ENCODE peak calls at places on chromosomes 2 and 18, in eight cellular contexts. One of them, this sample, is unnamed. For H3K27me3, the result is how much of the 10 kb centered on the place peaks cover.

GRCh38 chr2:200319587-200320337 is 13.3 kb downstream of the SPATS2L start:
- DNase-seq in H1: no peak
- DNase-seq in stomach: no peak
- DNase-seq in ovary: no peak
- DNase-seq in tibial nerve: no peak
- DNase-seq in upper lobe of left lung: no peak
- DNase-seq in transverse colon: no peak
- DNase-seq in sigmoid colon: no peak
- DNase-seq in this sample: no peak

GRCh38 chr2:229553091-229553490 is 161.3 kb downstream of the DNER start:
- DNase-seq in H1: no peak
- DNase-seq in stomach: no peak
- DNase-seq in ovary: no peak
- DNase-seq in tibial nerve: no peak
- DNase-seq in upper lobe of left lung: no peak
- DNase-seq in transverse colon: no peak
- DNase-seq in sigmoid colon: no peak
- DNase-seq in this sample: no peak

GRCh38 chr2:102304268-102304667 is 7.1 kb upstream of the IL1RL1 start:
- DNase-seq in H1: no peak
- DNase-seq in stomach: no peak
- DNase-seq in ovary: no peak
- DNase-seq in tibial nerve: no peak
- DNase-seq in upper lobe of left lung: no peak
- DNase-seq in transverse colon: no peak
- DNase-seq in sigmoid colon: no peak
- DNase-seq in this sample: no peak

GRCh38 chr2:43426305-43427031 is 169.4 kb downstream of the THADA start:
- DNase-seq in H1: no peak
- DNase-seq in stomach: peak
- DNase-seq in ovary: peak
- DNase-seq in tibial nerve: peak
- DNase-seq in upper lobe of left lung: peak
- DNase-seq in transverse colon: peak
- DNase-seq in sigmoid colon: peak
- DNase-seq in this sample: no peak

GRCh38 chr2:218194880-218195279 is 22.1 kb upstream of the ARPC2 start:
- DNase-seq in H1: no peak
- DNase-seq in stomach: no peak
- DNase-seq in ovary: no peak
- DNase-seq in tibial nerve: no peak
- DNase-seq in upper lobe of left lung: no peak
- DNase-seq in transverse colon: no peak
- DNase-seq in sigmoid colon: no peak
- DNase-seq in this sample: no peak

GRCh38 chr2:100125641-100126040 is 16.7 kb downstream of the AFF3 start:
- DNase-seq in H1: no peak
- DNase-seq in stomach: no peak
- DNase-seq in ovary: no peak
- DNase-seq in tibial nerve: no peak
- DNase-seq in upper lobe of left lung: no peak
- DNase-seq in transverse colon: no peak
- DNase-seq in sigmoid colon: no peak
- DNase-seq in this sample: peak

GRCh38 chr18:57708288-57708687 is 86.7 kb upstream of the NARS1 start:
- DNase-seq in H1: no peak
- DNase-seq in stomach: no peak
- DNase-seq in ovary: no peak
- DNase-seq in tibial nerve: no peak
- DNase-seq in upper lobe of left lung: no peak
- DNase-seq in transverse colon: no peak
- DNase-seq in sigmoid colon: no peak
- DNase-seq in this sample: no peak

GRCh38 chr2:134739261-134739878 is 20.6 kb upstream of the TMEM163 start:
- DNase-seq in H1: no peak
- DNase-seq in stomach: no peak
- DNase-seq in ovary: no peak
- DNase-seq in tibial nerve: no peak
- DNase-seq in upper lobe of left lung: no peak
- DNase-seq in transverse colon: no peak
- DNase-seq in sigmoid colon: no peak
- DNase-seq in this sample: peak

GRCh38 chr2:235641333-235641732 is 147.5 kb downstream of the AGAP1 start:
- DNase-seq in H1: no peak
- DNase-seq in stomach: no peak
- DNase-seq in ovary: peak
- DNase-seq in tibial nerve: no peak
- DNase-seq in upper lobe of left lung: no peak
- DNase-seq in transverse colon: no peak
- DNase-seq in sigmoid colon: no peak
- DNase-seq in this sample: no peak

GRCh38 chr2:32168513-32168912 is 2.8 kb downstream of the SLC30A6 start:
- DNase-seq in H1: no peak
- DNase-seq in stomach: no peak
- DNase-seq in ovary: no peak
- DNase-seq in tibial nerve: no peak
- DNase-seq in upper lobe of left lung: no peak
- DNase-seq in transverse colon: no peak
- DNase-seq in sigmoid colon: no peak
- DNase-seq in this sample: no peak

GRCh38 chr2:119960821-119961220 is 52.1 kb upstream of the EPB41L5 start:
- DNase-seq in H1: no peak
- DNase-seq in stomach: no peak
- DNase-seq in ovary: no peak
- DNase-seq in tibial nerve: no peak
- DNase-seq in upper lobe of left lung: peak
- DNase-seq in transverse colon: no peak
- DNase-seq in sigmoid colon: no peak
- DNase-seq in this sample: no peak

GRCh38 chr2:147846382-147847081 is 1.7 kb downstream of the ACVR2A start:
- DNase-seq in H1: no peak
- DNase-seq in stomach: no peak
- DNase-seq in ovary: no peak
- DNase-seq in tibial nerve: no peak
- DNase-seq in upper lobe of left lung: no peak
- DNase-seq in transverse colon: no peak
- DNase-seq in sigmoid colon: no peak
- DNase-seq in this sample: no peak

GRCh38 chr2:147845608-147846002 is 776 bp downstream of the ACVR2A start:
- DNase-seq in H1: no peak
- DNase-seq in stomach: no peak
- DNase-seq in ovary: no peak
- DNase-seq in tibial nerve: no peak
- DNase-seq in upper lobe of left lung: no peak
- DNase-seq in transverse colon: no peak
- DNase-seq in sigmoid colon: no peak
- DNase-seq in this sample: no peak

GRCh38 chr2:147844691-147845607 is at the start of gene ACVR2A:
- DNase-seq in H1: no peak
- DNase-seq in stomach: peak
- DNase-seq in ovary: peak
- DNase-seq in tibial nerve: peak
- DNase-seq in upper lobe of left lung: peak
- DNase-seq in transverse colon: peak
- DNase-seq in sigmoid colon: peak
- DNase-seq in this sample: no peak

GRCh38 chr2:147843421-147843863 is 1.4 kb upstream of the ACVR2A start:
- DNase-seq in H1: no peak
- DNase-seq in stomach: no peak
- DNase-seq in ovary: no peak
- DNase-seq in tibial nerve: no peak
- DNase-seq in upper lobe of left lung: no peak
- DNase-seq in transverse colon: no peak
- DNase-seq in sigmoid colon: no peak
- DNase-seq in this sample: no peak

GRCh38 chr2:147843864-147844690 is 752 bp upstream of the ACVR2A start:
- DNase-seq in H1: peak
- DNase-seq in stomach: peak
- DNase-seq in ovary: peak
- DNase-seq in tibial nerve: peak
- DNase-seq in upper lobe of left lung: peak
- DNase-seq in transverse colon: peak
- DNase-seq in sigmoid colon: peak
- DNase-seq in this sample: peak
- H3K27ac ChIP-seq in H1: peak
- H3K27ac ChIP-seq in stomach: peak
- H3K27ac ChIP-seq in ovary: peak
- H3K27ac ChIP-seq in tibial nerve: peak
- H3K27ac ChIP-seq in upper lobe of left lung: peak
- H3K27ac ChIP-seq in transverse colon: peak
- H3K27ac ChIP-seq in sigmoid colon: peak
- H3K27ac ChIP-seq in this sample: peak

DNA sequence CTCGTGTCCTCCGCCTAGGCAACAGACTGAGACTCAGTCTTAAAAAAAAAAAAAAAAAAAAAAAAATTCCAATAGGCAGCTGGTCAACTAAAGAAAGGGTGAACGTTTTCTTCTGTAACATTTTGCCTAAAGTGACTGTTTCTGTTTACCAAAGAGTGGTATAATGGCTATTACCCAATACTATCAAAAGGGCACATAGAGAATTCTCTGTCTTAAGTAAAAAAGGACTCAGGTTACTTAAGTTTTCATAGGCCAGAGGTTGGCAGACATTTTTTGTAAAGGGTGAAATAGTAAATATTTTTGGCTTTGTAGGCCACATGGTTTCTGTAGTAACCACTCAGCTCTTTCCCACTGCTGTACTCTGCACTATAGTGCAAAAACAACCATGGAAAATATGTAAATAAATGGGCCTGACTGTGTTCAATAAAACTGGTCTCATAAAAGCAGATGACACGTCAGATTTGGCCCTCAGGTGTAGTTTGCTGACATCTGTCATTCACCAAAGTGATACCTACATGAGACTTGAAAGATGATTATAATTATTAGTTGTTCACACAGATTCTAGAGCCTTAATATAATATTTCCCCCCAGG is 113.5 kb downstream of the MIB1 start:
- DNase-seq in H1: no peak
- DNase-seq in stomach: no peak
- DNase-seq in ovary: no peak
- DNase-seq in tibial nerve: no peak
- DNase-seq in upper lobe of left lung: no peak
- DNase-seq in transverse colon: no peak
- DNase-seq in sigmoid colon: no peak
- DNase-seq in this sample: no peak
- TF ChIP-seq EP300 in H1: no peak
- TF ChIP-seq EP300 in stomach: no peak
- TF ChIP-seq EP300 in ovary: no peak
- TF ChIP-seq EP300 in tibial nerve: no peak
- TF ChIP-seq EP300 in upper lobe of left lung: no peak
- TF ChIP-seq EP300 in transverse colon: no peak
- TF ChIP-seq EP300 in sigmoid colon: no peak
- TF ChIP-seq EP300 in this sample: no peak

GRCh38 chr2:10078001-10078400 is 2.2 kb downstream of the CYS1 start:
- DNase-seq in H1: no peak
- DNase-seq in stomach: no peak
- DNase-seq in ovary: no peak
- DNase-seq in tibial nerve: no peak
- DNase-seq in upper lobe of left lung: no peak
- DNase-seq in transverse colon: no peak
- DNase-seq in sigmoid colon: no peak
- DNase-seq in this sample: no peak
- H3K27me3 ChIP-seq in H1: under half
- H3K27me3 ChIP-seq in stomach: under half
- H3K27me3 ChIP-seq in ovary: under half
- H3K27me3 ChIP-seq in tibial nerve: under half
- H3K27me3 ChIP-seq in upper lobe of left lung: under half
- H3K27me3 ChIP-seq in transverse colon: half or more
- H3K27me3 ChIP-seq in sigmoid colon: under half
- H3K27me3 ChIP-seq in this sample: under half

DNA sequence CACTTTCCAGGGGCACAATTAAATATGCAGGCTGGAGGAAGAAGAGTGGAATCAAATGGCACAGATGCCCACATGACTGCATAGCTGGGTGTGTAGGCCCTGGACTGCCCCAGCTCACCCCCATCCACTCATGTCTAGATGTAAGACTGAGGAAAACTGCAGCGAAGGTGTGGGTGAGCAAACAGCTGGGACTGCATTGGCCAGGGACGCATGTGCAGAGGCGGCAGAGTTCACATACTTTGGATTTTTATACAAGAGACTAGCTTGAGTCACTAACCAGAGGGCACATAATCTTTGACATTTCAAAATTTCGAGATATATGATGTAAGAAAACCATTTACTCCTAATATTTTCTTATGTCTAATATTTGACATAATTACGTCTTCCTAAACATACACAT is 60.1 kb downstream of the SPIRE1 start:
- DNase-seq in H1: no peak
- DNase-seq in stomach: no peak
- DNase-seq in ovary: no peak
- DNase-seq in tibial nerve: no peak
- DNase-seq in upper lobe of left lung: peak
- DNase-seq in transverse colon: no peak
- DNase-seq in sigmoid colon: no peak
- DNase-seq in this sample: no peak
- H3K27ac ChIP-seq in H1: no peak
- H3K27ac ChIP-seq in stomach: no peak
- H3K27ac ChIP-seq in ovary: no peak
- H3K27ac ChIP-seq in tibial nerve: no peak
- H3K27ac ChIP-seq in upper lobe of left lung: peak
- H3K27ac ChIP-seq in transverse colon: no peak
- H3K27ac ChIP-seq in sigmoid colon: no peak
- H3K27ac ChIP-seq in this sample: no peak

DNA sequence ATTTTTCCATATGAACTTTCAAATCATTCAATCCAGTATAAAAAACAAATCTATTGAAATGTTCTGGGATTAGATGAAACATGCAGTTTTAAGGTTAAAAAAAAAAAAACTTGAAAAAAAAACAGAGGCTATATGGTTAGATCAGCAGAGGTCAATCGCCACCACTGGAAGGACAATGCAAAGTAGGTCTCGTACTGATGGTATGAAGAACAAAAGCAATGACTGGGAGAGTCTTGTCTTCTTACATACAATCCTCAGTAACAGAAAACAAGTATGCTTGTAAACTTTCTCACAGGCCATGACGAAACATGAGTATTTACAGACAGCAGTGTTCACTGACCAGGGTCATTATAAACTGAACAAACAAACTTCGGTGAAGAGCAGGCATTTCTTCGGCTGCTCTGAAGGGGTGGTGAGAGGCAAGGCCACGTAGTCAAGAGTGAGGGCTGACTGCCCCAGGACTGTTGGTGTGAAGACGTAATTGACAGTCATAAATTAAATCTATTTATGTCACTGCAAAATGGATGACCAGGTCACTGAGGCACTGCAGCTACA is 60.1 kb downstream of the NXPH2 start:
- DNase-seq in H1: no peak
- DNase-seq in stomach: no peak
- DNase-seq in ovary: no peak
- DNase-seq in tibial nerve: no peak
- DNase-seq in upper lobe of left lung: no peak
- DNase-seq in transverse colon: no peak
- DNase-seq in sigmoid colon: no peak
- DNase-seq in this sample: no peak
- TF ChIP-seq EP300 in H1: no peak
- TF ChIP-seq EP300 in stomach: no peak
- TF ChIP-seq EP300 in ovary: no peak
- TF ChIP-seq EP300 in tibial nerve: no peak
- TF ChIP-seq EP300 in upper lobe of left lung: no peak
- TF ChIP-seq EP300 in transverse colon: no peak
- TF ChIP-seq EP300 in sigmoid colon: no peak
- TF ChIP-seq EP300 in this sample: no peak